ENCODE peak calls at places on chromosomes 12 and 14, in seven cellular contexts. One of them, this sample, is unnamed.

GRCh38 chr14:59086241-59086899 is 102.1 kb upstream of the DAAM1 start:
- DNase-seq in B cell: no peak
- DNase-seq in adrenal gland: no peak
- DNase-seq in thyroid gland: no peak
- DNase-seq in HFF-Myc: no peak
- DNase-seq in GM12878: no peak
- DNase-seq in lower lobe of right lung: no peak
- DNase-seq in this sample: no peak

GRCh38 chr12:52323001-52323400 is 1.8 kb upstream of the KRT83 start:
- DNase-seq in thyroid gland: no peak
- DNase-seq in GM12878: no peak
- DNase-seq in lower lobe of right lung: no peak
- DNase-seq in adrenal gland: no peak
- DNase-seq in HFF-Myc: no peak
- DNase-seq in B cell: no peak
- DNase-seq in this sample: no peak

GRCh38 chr12:124041907-124042306 is 68.9 kb downstream of the ZNF664 start:
- DNase-seq in thyroid gland: no peak
- DNase-seq in B cell: no peak
- DNase-seq in GM12878: no peak
- DNase-seq in adrenal gland: no peak
- DNase-seq in lower lobe of right lung: no peak
- DNase-seq in HFF-Myc: no peak
- DNase-seq in this sample: no peak

GRCh38 chr12:40768125-40768864 is 76.1 kb downstream of the CNTN1 start:
- DNase-seq in GM12878: no peak
- DNase-seq in adrenal gland: no peak
- DNase-seq in lower lobe of right lung: no peak
- DNase-seq in HFF-Myc: no peak
- DNase-seq in B cell: no peak
- DNase-seq in thyroid gland: no peak
- DNase-seq in this sample: no peak

GRCh38 chr12:9090220-9090619 is 25.5 kb downstream of the A2M start:
- DNase-seq in adrenal gland: no peak
- DNase-seq in B cell: no peak
- DNase-seq in HFF-Myc: no peak
- DNase-seq in GM12878: no peak
- DNase-seq in thyroid gland: no peak
- DNase-seq in lower lobe of right lung: no peak
- DNase-seq in this sample: no peak

GRCh38 chr12:56931474-56931978 is 2.7 kb downstream of the SDR9C7 start:
- DNase-seq in HFF-Myc: peak
- DNase-seq in adrenal gland: peak
- DNase-seq in B cell: peak
- DNase-seq in GM12878: no peak
- DNase-seq in lower lobe of right lung: no peak
- DNase-seq in thyroid gland: no peak
- DNase-seq in this sample: no peak

GRCh38 chr12:19643635-19644034 is 204.3 kb downstream of the AEBP2 start:
- DNase-seq in adrenal gland: peak
- DNase-seq in GM12878: no peak
- DNase-seq in B cell: no peak
- DNase-seq in thyroid gland: peak
- DNase-seq in lower lobe of right lung: no peak
- DNase-seq in HFF-Myc: peak
- DNase-seq in this sample: no peak

GRCh38 chr12:10497602-10498001 is 8.1 kb upstream of the EIF2S3B start:
- DNase-seq in GM12878: no peak
- DNase-seq in lower lobe of right lung: no peak
- DNase-seq in B cell: no peak
- DNase-seq in thyroid gland: no peak
- DNase-seq in adrenal gland: no peak
- DNase-seq in HFF-Myc: no peak
- DNase-seq in this sample: no peak

GRCh38 chr14:58549358-58549757 is 88.4 kb upstream of the DACT1 start:
- DNase-seq in adrenal gland: no peak
- DNase-seq in HFF-Myc: no peak
- DNase-seq in GM12878: no peak
- DNase-seq in thyroid gland: no peak
- DNase-seq in lower lobe of right lung: no peak
- DNase-seq in B cell: no peak
- DNase-seq in this sample: no peak

GRCh38 chr12:1534708-1535107 is 59.7 kb downstream of the FBXL14 start:
- DNase-seq in lower lobe of right lung: no peak
- DNase-seq in HFF-Myc: no peak
- DNase-seq in thyroid gland: no peak
- DNase-seq in GM12878: peak
- DNase-seq in B cell: no peak
- DNase-seq in adrenal gland: no peak
- DNase-seq in this sample: peak

GRCh38 chr14:73888460-73888725 is 1.7 kb downstream of the ZNF410 start:
- DNase-seq in adrenal gland: no peak
- DNase-seq in GM12878: no peak
- DNase-seq in lower lobe of right lung: no peak
- DNase-seq in thyroid gland: no peak
- DNase-seq in HFF-Myc: no peak
- DNase-seq in B cell: no peak
- DNase-seq in this sample: no peak

GRCh38 chr12:16189849-16190248 is 87.6 kb downstream of the SLC15A5 start:
- DNase-seq in thyroid gland: peak
- DNase-seq in GM12878: no peak
- DNase-seq in B cell: no peak
- DNase-seq in HFF-Myc: no peak
- DNase-seq in lower lobe of right lung: no peak
- DNase-seq in adrenal gland: no peak
- DNase-seq in this sample: no peak

GRCh38 chr12:57309420-57309819 is 58.4 kb upstream of the STAC3 start:
- DNase-seq in HFF-Myc: no peak
- DNase-seq in GM12878: no peak
- DNase-seq in adrenal gland: no peak
- DNase-seq in thyroid gland: no peak
- DNase-seq in B cell: no peak
- DNase-seq in lower lobe of right lung: no peak
- DNase-seq in this sample: no peak

GRCh38 chr12:115811929-115812328 is 465.6 kb downstream of the MED13L start:
- DNase-seq in thyroid gland: no peak
- DNase-seq in adrenal gland: peak
- DNase-seq in lower lobe of right lung: no peak
- DNase-seq in HFF-Myc: no peak
- DNase-seq in B cell: no peak
- DNase-seq in GM12878: no peak
- DNase-seq in this sample: no peak

GRCh38 chr12:93020225-93020997 is 91.3 kb upstream of the EEA1 start:
- DNase-seq in thyroid gland: peak
- DNase-seq in lower lobe of right lung: no peak
- DNase-seq in HFF-Myc: no peak
- DNase-seq in B cell: no peak
- DNase-seq in adrenal gland: no peak
- DNase-seq in GM12878: no peak
- DNase-seq in this sample: no peak

GRCh38 chr12:66596189-66596588 is 82.7 kb downstream of the GRIP1 start:
- DNase-seq in lower lobe of right lung: no peak
- DNase-seq in adrenal gland: no peak
- DNase-seq in HFF-Myc: no peak
- DNase-seq in B cell: no peak
- DNase-seq in GM12878: no peak
- DNase-seq in thyroid gland: no peak
- DNase-seq in this sample: no peak

GRCh38 chr14:93655078-93655750 is 133.1 kb downstream of the PRIMA1 start:
- DNase-seq in adrenal gland: peak
- DNase-seq in B cell: peak
- DNase-seq in lower lobe of right lung: no peak
- DNase-seq in HFF-Myc: peak
- DNase-seq in GM12878: peak
- DNase-seq in thyroid gland: peak
- DNase-seq in this sample: peak

GRCh38 chr12:49264466-49264872 is 413 bp upstream of the TUBA1C start:
- DNase-seq in thyroid gland: no peak
- DNase-seq in B cell: peak
- DNase-seq in HFF-Myc: no peak
- DNase-seq in GM12878: no peak
- DNase-seq in adrenal gland: peak
- DNase-seq in lower lobe of right lung: no peak
- DNase-seq in this sample: peak

GRCh38 chr12:104648746-104649145 is 192.0 kb downstream of the CHST11 start:
- DNase-seq in GM12878: no peak
- DNase-seq in lower lobe of right lung: no peak
- DNase-seq in adrenal gland: no peak
- DNase-seq in thyroid gland: no peak
- DNase-seq in HFF-Myc: no peak
- DNase-seq in B cell: no peak
- DNase-seq in this sample: no peak

DNA sequence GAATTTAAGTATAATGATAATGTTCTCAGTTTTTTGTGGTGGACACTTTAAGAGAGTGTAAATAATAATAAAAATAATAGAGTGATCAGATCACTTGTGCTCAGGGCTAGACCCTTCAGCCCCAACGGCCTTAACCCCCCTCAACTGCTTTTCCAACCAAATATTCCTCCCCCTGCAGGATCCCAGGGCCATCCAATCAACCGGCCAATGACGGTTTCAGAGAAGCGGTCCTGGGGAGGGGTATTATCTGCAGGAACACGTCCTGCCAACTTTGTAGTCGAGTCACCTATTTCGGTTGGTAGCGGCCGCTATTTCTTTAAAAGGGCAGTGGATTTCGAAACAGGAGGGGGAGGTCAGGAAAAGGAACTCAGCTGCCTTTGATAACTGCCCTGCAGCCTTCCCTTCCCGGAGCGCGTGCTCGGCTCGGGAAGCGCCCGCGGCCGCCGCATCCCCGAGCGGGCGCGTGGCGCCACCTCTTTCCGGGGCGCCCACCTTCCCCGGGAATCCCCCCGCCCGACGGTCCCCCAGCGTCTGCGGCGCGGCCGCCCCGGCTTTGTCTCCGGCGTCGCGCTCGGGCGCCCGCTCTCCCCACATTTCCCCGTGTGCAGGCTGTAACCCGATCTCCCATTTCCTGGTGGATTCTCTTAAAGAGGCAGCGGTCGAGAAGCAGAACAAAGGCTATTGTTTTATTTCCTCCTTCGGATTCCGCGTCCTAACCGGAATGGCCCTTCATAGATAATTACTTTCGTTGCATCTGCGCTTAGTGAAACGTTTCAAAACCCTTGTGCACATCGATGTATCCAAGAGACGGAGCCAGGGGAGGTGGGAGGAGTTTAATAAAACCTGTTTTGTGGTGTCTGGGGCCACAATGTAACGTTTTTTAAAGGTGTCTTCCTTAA is 711 bp upstream of the ETV6 start:
- DNase-seq in HFF-Myc: peak
- DNase-seq in adrenal gland: peak
- DNase-seq in GM12878: peak
- DNase-seq in B cell: peak
- DNase-seq in lower lobe of right lung: peak
- DNase-seq in thyroid gland: peak
- DNase-seq in this sample: peak
- TF ChIP-seq CTCF in HFF-Myc: no peak
- TF ChIP-seq CTCF in adrenal gland: no peak
- TF ChIP-seq CTCF in GM12878: no peak
- TF ChIP-seq CTCF in B cell: no peak
- TF ChIP-seq CTCF in lower lobe of right lung: no peak
- TF ChIP-seq CTCF in thyroid gland: no peak
- TF ChIP-seq CTCF in this sample: no peak

DNA sequence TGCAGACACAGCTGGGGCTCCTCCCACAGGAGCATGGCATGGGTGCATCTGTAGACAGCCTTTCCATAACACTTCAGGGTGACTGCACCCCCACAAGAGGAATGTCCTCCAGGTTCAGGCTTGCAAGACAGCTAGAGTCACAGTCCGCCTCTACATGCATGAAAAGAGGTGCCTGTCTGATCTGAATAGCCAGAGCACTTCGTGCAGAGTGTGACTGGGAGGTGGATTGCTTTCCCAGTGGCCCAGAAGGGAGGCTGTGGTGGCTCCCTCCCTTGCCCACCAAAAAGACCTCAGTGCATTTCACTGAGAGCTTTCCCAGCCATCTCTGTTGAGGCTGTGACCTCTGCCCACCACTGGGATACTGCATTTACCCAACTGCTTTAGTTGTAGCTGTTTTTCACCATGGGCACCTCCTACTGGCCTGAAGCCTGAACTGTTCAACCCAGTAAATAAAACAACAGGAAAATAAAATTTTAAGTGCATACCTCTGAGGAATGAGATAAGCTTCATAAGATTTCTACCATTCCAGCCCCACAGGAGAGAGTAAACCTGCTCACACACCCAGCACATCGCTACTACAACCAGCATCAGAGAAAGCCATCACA is 14.1 kb downstream of the CEP128 start:
- DNase-seq in thyroid gland: no peak
- DNase-seq in GM12878: no peak
- DNase-seq in adrenal gland: no peak
- DNase-seq in lower lobe of right lung: no peak
- DNase-seq in HFF-Myc: no peak
- DNase-seq in B cell: no peak
- DNase-seq in this sample: no peak
- TF ChIP-seq CTCF in thyroid gland: no peak
- TF ChIP-seq CTCF in GM12878: peak
- TF ChIP-seq CTCF in adrenal gland: no peak
- TF ChIP-seq CTCF in lower lobe of right lung: no peak
- TF ChIP-seq CTCF in HFF-Myc: no peak
- TF ChIP-seq CTCF in B cell: no peak
- TF ChIP-seq CTCF in this sample: peak

DNA sequence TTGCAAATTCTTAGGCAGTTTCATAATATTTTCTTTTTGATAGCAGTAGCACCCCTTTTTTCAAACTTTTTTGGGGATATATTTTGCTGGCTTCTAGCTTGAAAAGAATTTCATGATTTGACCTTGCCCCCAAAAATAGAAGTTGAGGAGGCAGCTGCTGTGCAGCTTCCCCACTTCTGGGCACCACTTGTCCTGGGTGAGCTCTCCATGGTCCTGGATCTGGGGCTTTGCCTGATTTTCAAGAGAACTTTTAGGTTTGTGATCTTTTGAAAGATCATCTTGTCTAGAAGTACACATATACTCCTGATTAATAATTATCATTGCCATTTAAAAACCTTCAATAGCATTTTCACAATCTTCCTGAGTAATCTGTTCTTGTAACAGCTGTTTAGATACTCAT is 271.6 kb downstream of the NPAS3 start:
- DNase-seq in adrenal gland: peak
- DNase-seq in B cell: no peak
- DNase-seq in HFF-Myc: peak
- DNase-seq in lower lobe of right lung: no peak
- DNase-seq in thyroid gland: peak
- DNase-seq in GM12878: no peak
- DNase-seq in this sample: no peak
- TF ChIP-seq CTCF in adrenal gland: no peak
- TF ChIP-seq CTCF in B cell: no peak
- TF ChIP-seq CTCF in HFF-Myc: no peak
- TF ChIP-seq CTCF in lower lobe of right lung: no peak
- TF ChIP-seq CTCF in thyroid gland: no peak
- TF ChIP-seq CTCF in GM12878: no peak
- TF ChIP-seq CTCF in this sample: no peak

DNA sequence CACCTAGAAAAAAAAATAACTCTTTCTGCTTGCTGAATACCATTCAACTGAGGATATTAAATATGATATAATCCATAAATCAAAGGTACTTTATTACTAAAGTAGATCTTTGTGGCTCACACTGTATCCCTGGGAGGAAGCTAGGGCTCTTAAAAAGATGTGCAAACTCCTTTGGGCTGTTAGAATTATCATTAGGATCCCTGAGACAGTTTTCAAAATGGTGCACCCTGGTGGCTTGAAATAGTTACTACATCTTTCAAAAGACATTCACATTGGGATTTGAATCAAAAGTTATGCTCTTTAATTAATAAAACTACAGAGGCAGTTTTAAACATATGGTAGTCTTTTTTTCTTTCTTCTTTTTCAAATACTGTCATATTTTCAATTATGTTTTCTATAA is 228.5 kb upstream of the G2E3 start:
- DNase-seq in thyroid gland: no peak
- DNase-seq in GM12878: no peak
- DNase-seq in lower lobe of right lung: no peak
- DNase-seq in adrenal gland: no peak
- DNase-seq in B cell: no peak
- DNase-seq in HFF-Myc: no peak
- DNase-seq in this sample: no peak
- TF ChIP-seq CTCF in thyroid gland: peak
- TF ChIP-seq CTCF in GM12878: peak
- TF ChIP-seq CTCF in lower lobe of right lung: peak
- TF ChIP-seq CTCF in adrenal gland: peak
- TF ChIP-seq CTCF in B cell: peak
- TF ChIP-seq CTCF in HFF-Myc: peak
- TF ChIP-seq CTCF in this sample: no peak

This sample was measured in GM10248.